ENCODE peak calls at places on chromosome 18, in seven cellular contexts. One of them, this sample, is unnamed.

GRCh38 chr18:46733872-46734271 is 23.0 kb downstream of the ST8SIA5 start:
- DNase-seq in hippocampal formation: no peak
- DNase-seq in mucosa of gallbladder: no peak
- DNase-seq in NCI-H1092: no peak
- DNase-seq in M059J: no peak
- DNase-seq in HuH-7: no peak
- DNase-seq in T1000: no peak
- DNase-seq in this sample: no peak

GRCh38 chr18:23902396-23902795 is 112.2 kb upstream of the TTC39C start:
- DNase-seq in M059J: no peak
- DNase-seq in T1000: no peak
- DNase-seq in hippocampal formation: no peak
- DNase-seq in NCI-H1092: peak
- DNase-seq in mucosa of gallbladder: no peak
- DNase-seq in HuH-7: no peak
- DNase-seq in this sample: no peak

GRCh38 chr18:78069784-78070664 is 820.4 kb downstream of the GALR1 start:
- DNase-seq in hippocampal formation: peak
- DNase-seq in mucosa of gallbladder: peak
- DNase-seq in T1000: no peak
- DNase-seq in HuH-7: no peak
- DNase-seq in M059J: peak
- DNase-seq in NCI-H1092: peak
- DNase-seq in this sample: peak

GRCh38 chr18:75205760-75206109 is 3.2 kb downstream of the PTGR3 start:
- DNase-seq in hippocampal formation: no peak
- DNase-seq in NCI-H1092: no peak
- DNase-seq in M059J: no peak
- DNase-seq in mucosa of gallbladder: no peak
- DNase-seq in HuH-7: no peak
- DNase-seq in T1000: no peak
- DNase-seq in this sample: no peak

GRCh38 chr18:76621782-76622495 is 126.9 kb upstream of the ZNF516 start:
- DNase-seq in M059J: peak
- DNase-seq in NCI-H1092: peak
- DNase-seq in HuH-7: no peak
- DNase-seq in T1000: no peak
- DNase-seq in mucosa of gallbladder: no peak
- DNase-seq in hippocampal formation: no peak
- DNase-seq in this sample: peak

GRCh38 chr18:76686737-76687231 is 135.6 kb upstream of the ZNF236 start:
- DNase-seq in hippocampal formation: peak
- DNase-seq in M059J: peak
- DNase-seq in NCI-H1092: peak
- DNase-seq in mucosa of gallbladder: peak
- DNase-seq in HuH-7: peak
- DNase-seq in T1000: peak
- DNase-seq in this sample: peak

GRCh38 chr18:62102221-62102620 is 84.6 kb downstream of the PIGN start:
- DNase-seq in hippocampal formation: no peak
- DNase-seq in mucosa of gallbladder: no peak
- DNase-seq in T1000: no peak
- DNase-seq in HuH-7: no peak
- DNase-seq in NCI-H1092: no peak
- DNase-seq in M059J: peak
- DNase-seq in this sample: no peak

GRCh38 chr18:25097119-25098114 is 254.5 kb downstream of the ZNF521 start:
- DNase-seq in T1000: no peak
- DNase-seq in mucosa of gallbladder: no peak
- DNase-seq in HuH-7: no peak
- DNase-seq in M059J: peak
- DNase-seq in NCI-H1092: no peak
- DNase-seq in hippocampal formation: no peak
- DNase-seq in this sample: peak

GRCh38 chr18:75896865-75897264 is 469.4 kb upstream of the SMIM21 start:
- DNase-seq in mucosa of gallbladder: no peak
- DNase-seq in hippocampal formation: no peak
- DNase-seq in HuH-7: peak
- DNase-seq in M059J: peak
- DNase-seq in NCI-H1092: peak
- DNase-seq in T1000: no peak
- DNase-seq in this sample: peak

GRCh38 chr18:47545613-47546012 is 294.2 kb upstream of the SKOR2 start:
- DNase-seq in HuH-7: no peak
- DNase-seq in hippocampal formation: no peak
- DNase-seq in mucosa of gallbladder: no peak
- DNase-seq in M059J: no peak
- DNase-seq in NCI-H1092: no peak
- DNase-seq in T1000: no peak
- DNase-seq in this sample: no peak

GRCh38 chr18:49168970-49169619 is 218.3 kb upstream of the SMAD7 start:
- DNase-seq in HuH-7: no peak
- DNase-seq in mucosa of gallbladder: no peak
- DNase-seq in M059J: no peak
- DNase-seq in NCI-H1092: no peak
- DNase-seq in hippocampal formation: no peak
- DNase-seq in T1000: no peak
- DNase-seq in this sample: no peak

GRCh38 chr18:42174909-42175308 is 219.9 kb downstream of the PIK3C3 start:
- DNase-seq in mucosa of gallbladder: no peak
- DNase-seq in hippocampal formation: no peak
- DNase-seq in T1000: no peak
- DNase-seq in HuH-7: no peak
- DNase-seq in M059J: peak
- DNase-seq in NCI-H1092: no peak
- DNase-seq in this sample: no peak

GRCh38 chr18:57410749-57411148 is 24.4 kb upstream of the ONECUT2 start:
- DNase-seq in HuH-7: no peak
- DNase-seq in NCI-H1092: no peak
- DNase-seq in M059J: no peak
- DNase-seq in T1000: no peak
- DNase-seq in hippocampal formation: no peak
- DNase-seq in mucosa of gallbladder: no peak
- DNase-seq in this sample: no peak

GRCh38 chr18:9619990-9620389 is 5.6 kb upstream of the PPP4R1 start:
- DNase-seq in M059J: peak
- DNase-seq in mucosa of gallbladder: no peak
- DNase-seq in HuH-7: no peak
- DNase-seq in T1000: no peak
- DNase-seq in hippocampal formation: no peak
- DNase-seq in NCI-H1092: no peak
- DNase-seq in this sample: no peak

GRCh38 chr18:376307-376706 is 108.5 kb upstream of the THOC1 start:
- DNase-seq in M059J: no peak
- DNase-seq in NCI-H1092: no peak
- DNase-seq in mucosa of gallbladder: no peak
- DNase-seq in HuH-7: no peak
- DNase-seq in hippocampal formation: no peak
- DNase-seq in T1000: no peak
- DNase-seq in this sample: no peak

GRCh38 chr18:14942275-14942674 is 194.3 kb downstream of the ANKRD30B start:
- DNase-seq in T1000: no peak
- DNase-seq in HuH-7: no peak
- DNase-seq in NCI-H1092: no peak
- DNase-seq in M059J: no peak
- DNase-seq in mucosa of gallbladder: no peak
- DNase-seq in hippocampal formation: no peak
- DNase-seq in this sample: no peak

GRCh38 chr18:79507546-79508480 is 112.1 kb downstream of the NFATC1 start:
- DNase-seq in M059J: peak
- DNase-seq in NCI-H1092: no peak
- DNase-seq in hippocampal formation: peak
- DNase-seq in HuH-7: no peak
- DNase-seq in T1000: no peak
- DNase-seq in mucosa of gallbladder: peak
- DNase-seq in this sample: peak

GRCh38 chr18:56851774-56852173 is 200.6 kb downstream of the WDR7 start:
- DNase-seq in hippocampal formation: no peak
- DNase-seq in M059J: no peak
- DNase-seq in mucosa of gallbladder: no peak
- DNase-seq in NCI-H1092: no peak
- DNase-seq in HuH-7: no peak
- DNase-seq in T1000: no peak
- DNase-seq in this sample: no peak

GRCh38 chr18:63216911-63217311 is 102.7 kb downstream of the BCL2 start:
- DNase-seq in mucosa of gallbladder: no peak
- DNase-seq in HuH-7: no peak
- DNase-seq in hippocampal formation: no peak
- DNase-seq in M059J: no peak
- DNase-seq in T1000: no peak
- DNase-seq in NCI-H1092: no peak
- DNase-seq in this sample: no peak

GRCh38 chr18:59957957-59958356 is 58.2 kb downstream of the PMAIP1 start:
- DNase-seq in hippocampal formation: no peak
- DNase-seq in mucosa of gallbladder: peak
- DNase-seq in M059J: peak
- DNase-seq in T1000: no peak
- DNase-seq in NCI-H1092: peak
- DNase-seq in HuH-7: peak
- DNase-seq in this sample: peak

GRCh38 chr18:79740741-79741700 is 56.7 kb upstream of the KCNG2 start:
- DNase-seq in T1000: no peak
- DNase-seq in mucosa of gallbladder: no peak
- DNase-seq in M059J: no peak
- DNase-seq in hippocampal formation: no peak
- DNase-seq in NCI-H1092: no peak
- DNase-seq in HuH-7: no peak
- DNase-seq in this sample: no peak

GRCh38 chr18:75170916-75171315 is 38.0 kb downstream of the PTGR3 start:
- DNase-seq in mucosa of gallbladder: peak
- DNase-seq in HuH-7: no peak
- DNase-seq in T1000: no peak
- DNase-seq in M059J: no peak
- DNase-seq in hippocampal formation: no peak
- DNase-seq in NCI-H1092: no peak
- DNase-seq in this sample: no peak

GRCh38 chr18:28050561-28050960 is 126.4 kb downstream of the CDH2 start:
- DNase-seq in HuH-7: no peak
- DNase-seq in hippocampal formation: no peak
- DNase-seq in mucosa of gallbladder: no peak
- DNase-seq in T1000: no peak
- DNase-seq in M059J: no peak
- DNase-seq in NCI-H1092: no peak
- DNase-seq in this sample: no peak

GRCh38 chr18:44602845-44603244 is 77.8 kb upstream of the SETBP1 start:
- DNase-seq in HuH-7: no peak
- DNase-seq in NCI-H1092: no peak
- DNase-seq in M059J: peak
- DNase-seq in T1000: no peak
- DNase-seq in hippocampal formation: no peak
- DNase-seq in mucosa of gallbladder: no peak
- DNase-seq in this sample: peak

GRCh38 chr18:76490701-76491171 is 4.3 kb downstream of the ZNF516 start:
- DNase-seq in T1000: no peak
- DNase-seq in NCI-H1092: no peak
- DNase-seq in mucosa of gallbladder: peak
- DNase-seq in M059J: peak
- DNase-seq in hippocampal formation: no peak
- DNase-seq in HuH-7: no peak
- DNase-seq in this sample: peak

GRCh38 chr18:49094979-49095632 is 144.3 kb upstream of the SMAD7 start:
- DNase-seq in M059J: peak
- DNase-seq in T1000: peak
- DNase-seq in HuH-7: no peak
- DNase-seq in hippocampal formation: no peak
- DNase-seq in NCI-H1092: no peak
- DNase-seq in mucosa of gallbladder: no peak
- DNase-seq in this sample: peak

GRCh38 chr18:31438402-31438801 is 9.1 kb upstream of the DSG3 start:
- DNase-seq in T1000: no peak
- DNase-seq in hippocampal formation: no peak
- DNase-seq in NCI-H1092: no peak
- DNase-seq in M059J: no peak
- DNase-seq in HuH-7: no peak
- DNase-seq in mucosa of gallbladder: no peak
- DNase-seq in this sample: no peak

GRCh38 chr18:54205951-54206350 is 18.5 kb downstream of the MBD2 start:
- DNase-seq in HuH-7: no peak
- DNase-seq in T1000: no peak
- DNase-seq in mucosa of gallbladder: no peak
- DNase-seq in M059J: no peak
- DNase-seq in hippocampal formation: no peak
- DNase-seq in NCI-H1092: no peak
- DNase-seq in this sample: no peak

GRCh38 chr18:8705941-8706544 is 687 bp downstream of the MTCL1 start:
- DNase-seq in hippocampal formation: peak
- DNase-seq in M059J: peak
- DNase-seq in NCI-H1092: no peak
- DNase-seq in HuH-7: peak
- DNase-seq in T1000: no peak
- DNase-seq in mucosa of gallbladder: no peak
- DNase-seq in this sample: peak

GRCh38 chr18:10892801-10893595 is 256.4 kb downstream of the PIEZO2 start:
- DNase-seq in mucosa of gallbladder: no peak
- DNase-seq in NCI-H1092: no peak
- DNase-seq in M059J: peak
- DNase-seq in hippocampal formation: no peak
- DNase-seq in T1000: no peak
- DNase-seq in HuH-7: no peak
- DNase-seq in this sample: no peak